ENCODE peak calls at places on chromosomes 4 and X, in five cellular contexts. I, O, B, D and Z are unnamed samples.

GRCh38 chr4:157405070-157405469 is 184.5 kb downstream of the GRIA2 start:
- DNase-seq in B (no peak), D (no peak), O (no peak), I (no peak), Z (no peak)

GRCh38 chr4:168777277-168777965 is 232.6 kb downstream of the CBR4 start:
- DNase-seq in I (no peak), O (no peak), B (no peak), D (no peak), Z (no peak)

GRCh38 chr4:22766068-22766467 is 73.3 kb downstream of the GBA3 start:
- DNase-seq in B (no peak), O (no peak), I (no peak), D (no peak), Z (no peak)

GRCh38 chrX:100926453-100926852 is 2.3 kb downstream of the XKRX start:
- DNase-seq in B (no peak), D (no peak), O (no peak), I (no peak), Z (no peak)

GRCh38 chr4:70559216-70559830 is 32.7 kb upstream of the AMBN start:
- DNase-seq in D (no peak), O (peak; percentile 82), B (no peak), I (peak; percentile 22), Z (no peak)

GRCh38 chr4:33924239-33924638 is 2320.1 kb downstream of the ARAP2 start:
- DNase-seq in B (no peak), D (no peak), O (no peak), I (peak; percentile 16), Z (no peak)

GRCh38 chr4:180949825-180950224 is 1293.4 kb upstream of the TENM3 start:
- DNase-seq in O (no peak), D (no peak), I (no peak), B (no peak), Z (no peak)

GRCh38 chrX:40877869-40878268 is 142.5 kb upstream of the MED14 start:
- DNase-seq in I (no peak), B (no peak), O (no peak), D (no peak), Z (no peak)

GRCh38 chr4:147799986-147800555 is 68.2 kb downstream of the ARHGAP10 start:
- DNase-seq in I (no peak), D (no peak), O (no peak), B (peak; percentile 2), Z (no peak)

GRCh38 chr4:147492301-147492700 is 11.4 kb downstream of the EDNRA start:
- DNase-seq in I (no peak), B (no peak), O (no peak), D (no peak), Z (no peak)

GRCh38 chrX:154372612-154373022 is 1.8 kb downstream of the FLNA start:
- DNase-seq in I (no peak), O (no peak), D (no peak), B (no peak), Z (no peak)

GRCh38 chr4:42454755-42455154 is 57.5 kb downstream of the SHISA3 start:
- DNase-seq in B (no peak), D (no peak), O (no peak), I (no peak), Z (no peak)

GRCh38 chr4:75429208-75429607 is 85.0 kb downstream of the RCHY1 start:
- DNase-seq in O (no peak), D (no peak), I (no peak), B (no peak), Z (no peak)

GRCh38 chr4:112348488-112349158 is 51.5 kb downstream of the ALPK1 start:
- DNase-seq in D (peak; percentile 63), B (no peak), O (peak; percentile 72), I (peak; percentile 65), Z (no peak)

GRCh38 chrX:28922106-28922505 is 334.9 kb downstream of the IL1RAPL1 start:
- DNase-seq in D (no peak), B (no peak), I (no peak), O (no peak), Z (no peak)

GRCh38 chrX:96453139-96453538 is 231.5 kb upstream of the DIAPH2 start:
- DNase-seq in I (no peak), O (no peak), B (no peak), D (no peak), Z (no peak)

GRCh38 chrX:119728487-119728886 is 29.9 kb upstream of the SOWAHD start:
- DNase-seq in O (no peak), I (no peak), D (no peak), B (no peak), Z (no peak)

GRCh38 chr4:139484861-139485311 is 31.0 kb downstream of the RAB33B start:
- DNase-seq in O (no peak), D (no peak), I (no peak), B (no peak), Z (no peak)